ENCODE peak calls at places on chromosomes 11 and 22, in six cellular contexts. One of them, this sample, is unnamed. For H3K27me3, the result is how much of the 10 kb centered on the place peaks cover.

GRCh38 chr11:76629133-76629852 is 41.3 kb downstream of the LRRC32 start:
- DNase-seq in left ventricle myocardium inferior: peak
- DNase-seq in mammary epithelial cell: no peak
- DNase-seq in effector memory CD4-positive, alpha-beta T cell: no peak
- DNase-seq in brain microvascular endothelial cell: peak
- DNase-seq in stomach: no peak
- DNase-seq in this sample: no peak

GRCh38 chr11:77082838-77083552 is 16.2 kb downstream of the CAPN5 start:
- DNase-seq in left ventricle myocardium inferior: peak
- DNase-seq in effector memory CD4-positive, alpha-beta T cell: no peak
- DNase-seq in stomach: peak
- DNase-seq in mammary epithelial cell: no peak
- DNase-seq in brain microvascular endothelial cell: peak
- DNase-seq in this sample: no peak

GRCh38 chr11:115672412-115672811 is 168.2 kb upstream of the CADM1 start:
- DNase-seq in stomach: no peak
- DNase-seq in mammary epithelial cell: no peak
- DNase-seq in effector memory CD4-positive, alpha-beta T cell: no peak
- DNase-seq in left ventricle myocardium inferior: no peak
- DNase-seq in brain microvascular endothelial cell: no peak
- DNase-seq in this sample: no peak

GRCh38 chr11:75548571-75549272 is 13.3 kb upstream of the SERPINH1 start:
- DNase-seq in stomach: no peak
- DNase-seq in mammary epithelial cell: no peak
- DNase-seq in left ventricle myocardium inferior: no peak
- DNase-seq in brain microvascular endothelial cell: no peak
- DNase-seq in effector memory CD4-positive, alpha-beta T cell: no peak
- DNase-seq in this sample: no peak

GRCh38 chr11:120333801-120334200 is 2.4 kb upstream of the ARHGEF12 start:
- DNase-seq in mammary epithelial cell: no peak
- DNase-seq in effector memory CD4-positive, alpha-beta T cell: no peak
- DNase-seq in brain microvascular endothelial cell: no peak
- DNase-seq in left ventricle myocardium inferior: no peak
- DNase-seq in stomach: no peak
- DNase-seq in this sample: no peak

GRCh38 chr11:1507381-1508140 is 21.0 kb upstream of the MOB2 start:
- DNase-seq in effector memory CD4-positive, alpha-beta T cell: no peak
- DNase-seq in brain microvascular endothelial cell: no peak
- DNase-seq in left ventricle myocardium inferior: peak
- DNase-seq in stomach: no peak
- DNase-seq in mammary epithelial cell: no peak
- DNase-seq in this sample: no peak

GRCh38 chr11:130211144-130211543 is 51.6 kb downstream of the ST14 start:
- DNase-seq in left ventricle myocardium inferior: no peak
- DNase-seq in mammary epithelial cell: no peak
- DNase-seq in effector memory CD4-positive, alpha-beta T cell: no peak
- DNase-seq in brain microvascular endothelial cell: no peak
- DNase-seq in stomach: no peak
- DNase-seq in this sample: no peak

GRCh38 chr11:555500-556174 is 4.9 kb downstream of the LMNTD2 start:
- DNase-seq in left ventricle myocardium inferior: no peak
- DNase-seq in effector memory CD4-positive, alpha-beta T cell: no peak
- DNase-seq in mammary epithelial cell: no peak
- DNase-seq in stomach: no peak
- DNase-seq in brain microvascular endothelial cell: no peak
- DNase-seq in this sample: peak

GRCh38 chr22:41532908-41533825 is 11.1 kb downstream of the POLR3H start:
- DNase-seq in left ventricle myocardium inferior: peak
- DNase-seq in mammary epithelial cell: no peak
- DNase-seq in effector memory CD4-positive, alpha-beta T cell: peak
- DNase-seq in stomach: peak
- DNase-seq in brain microvascular endothelial cell: peak
- DNase-seq in this sample: peak

GRCh38 chr22:29693151-29693550 is 26.7 kb upstream of the CABP7 start:
- DNase-seq in left ventricle myocardium inferior: no peak
- DNase-seq in stomach: no peak
- DNase-seq in brain microvascular endothelial cell: no peak
- DNase-seq in effector memory CD4-positive, alpha-beta T cell: no peak
- DNase-seq in mammary epithelial cell: no peak
- DNase-seq in this sample: no peak

GRCh38 chr11:44774131-44774530 is 47.4 kb downstream of the TSPAN18 start:
- DNase-seq in mammary epithelial cell: no peak
- DNase-seq in stomach: peak
- DNase-seq in brain microvascular endothelial cell: no peak
- DNase-seq in left ventricle myocardium inferior: peak
- DNase-seq in effector memory CD4-positive, alpha-beta T cell: no peak
- DNase-seq in this sample: no peak

GRCh38 chr22:32378703-32379272 is 21.1 kb downstream of the RFPL3 start:
- DNase-seq in stomach: no peak
- DNase-seq in left ventricle myocardium inferior: no peak
- DNase-seq in effector memory CD4-positive, alpha-beta T cell: no peak
- DNase-seq in mammary epithelial cell: peak
- DNase-seq in brain microvascular endothelial cell: peak
- DNase-seq in this sample: no peak

GRCh38 chr11:104093426-104094280 is 57.2 kb downstream of the DDI1 start:
- DNase-seq in stomach: no peak
- DNase-seq in left ventricle myocardium inferior: no peak
- DNase-seq in effector memory CD4-positive, alpha-beta T cell: no peak
- DNase-seq in mammary epithelial cell: no peak
- DNase-seq in brain microvascular endothelial cell: no peak
- DNase-seq in this sample: no peak

GRCh38 chr11:104089481-104089880 is 53.0 kb downstream of the DDI1 start:
- DNase-seq in effector memory CD4-positive, alpha-beta T cell: no peak
- DNase-seq in mammary epithelial cell: no peak
- DNase-seq in stomach: no peak
- DNase-seq in left ventricle myocardium inferior: no peak
- DNase-seq in brain microvascular endothelial cell: no peak
- DNase-seq in this sample: no peak

GRCh38 chr11:104092744-104093143 is 56.3 kb downstream of the DDI1 start:
- DNase-seq in mammary epithelial cell: no peak
- DNase-seq in effector memory CD4-positive, alpha-beta T cell: no peak
- DNase-seq in brain microvascular endothelial cell: no peak
- DNase-seq in left ventricle myocardium inferior: no peak
- DNase-seq in stomach: no peak
- DNase-seq in this sample: no peak

GRCh38 chr11:104090767-104091166 is 54.3 kb downstream of the DDI1 start:
- DNase-seq in effector memory CD4-positive, alpha-beta T cell: no peak
- DNase-seq in brain microvascular endothelial cell: no peak
- DNase-seq in stomach: no peak
- DNase-seq in left ventricle myocardium inferior: no peak
- DNase-seq in mammary epithelial cell: no peak
- DNase-seq in this sample: no peak

GRCh38 chr11:104091281-104092071 is 55.0 kb downstream of the DDI1 start:
- DNase-seq in stomach: no peak
- DNase-seq in mammary epithelial cell: no peak
- DNase-seq in effector memory CD4-positive, alpha-beta T cell: no peak
- DNase-seq in brain microvascular endothelial cell: no peak
- DNase-seq in left ventricle myocardium inferior: no peak
- DNase-seq in this sample: no peak
- H3K27me3 ChIP-seq in stomach: under half
- H3K27me3 ChIP-seq in mammary epithelial cell: under half
- H3K27me3 ChIP-seq in effector memory CD4-positive, alpha-beta T cell: under half
- H3K27me3 ChIP-seq in brain microvascular endothelial cell: under half
- H3K27me3 ChIP-seq in left ventricle myocardium inferior: under half
- H3K27me3 ChIP-seq in this sample: under half

DNA sequence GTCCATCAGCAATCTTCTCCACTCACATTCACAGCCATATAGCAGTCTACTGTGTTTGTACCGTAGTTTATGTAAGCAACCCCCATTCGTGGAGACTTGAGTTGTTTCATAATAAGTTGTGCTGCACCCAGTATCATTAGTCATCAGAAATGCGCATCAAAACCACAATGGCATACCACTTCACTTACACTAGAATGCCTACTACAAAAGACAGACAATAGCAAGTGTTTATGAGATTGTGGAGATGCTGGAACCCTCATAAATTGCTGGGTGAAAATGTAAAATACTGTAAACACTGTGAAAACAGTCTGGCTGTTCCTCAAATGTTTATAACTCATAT is 133.3 kb downstream of the ATXN10 start:
- DNase-seq in effector memory CD4-positive, alpha-beta T cell: no peak
- DNase-seq in stomach: no peak
- DNase-seq in mammary epithelial cell: peak
- DNase-seq in left ventricle myocardium inferior: no peak
- DNase-seq in brain microvascular endothelial cell: peak
- DNase-seq in this sample: no peak
- H3K27ac ChIP-seq in effector memory CD4-positive, alpha-beta T cell: no peak
- H3K27ac ChIP-seq in stomach: no peak
- H3K27ac ChIP-seq in mammary epithelial cell: peak
- H3K27ac ChIP-seq in left ventricle myocardium inferior: no peak
- H3K27ac ChIP-seq in brain microvascular endothelial cell: peak
- H3K27ac ChIP-seq in this sample: no peak

GRCh38 chr11:62444835-62445234 is 26.0 kb downstream of the SCGB1A1 start:
- DNase-seq in stomach: no peak
- DNase-seq in brain microvascular endothelial cell: no peak
- DNase-seq in effector memory CD4-positive, alpha-beta T cell: no peak
- DNase-seq in left ventricle myocardium inferior: no peak
- DNase-seq in mammary epithelial cell: no peak
- DNase-seq in this sample: no peak
- H3K4me3 ChIP-seq in stomach: peak
- H3K4me3 ChIP-seq in brain microvascular endothelial cell: peak
- H3K4me3 ChIP-seq in effector memory CD4-positive, alpha-beta T cell: peak
- H3K4me3 ChIP-seq in left ventricle myocardium inferior: peak
- H3K4me3 ChIP-seq in mammary epithelial cell: peak
- H3K4me3 ChIP-seq in this sample: no peak

DNA sequence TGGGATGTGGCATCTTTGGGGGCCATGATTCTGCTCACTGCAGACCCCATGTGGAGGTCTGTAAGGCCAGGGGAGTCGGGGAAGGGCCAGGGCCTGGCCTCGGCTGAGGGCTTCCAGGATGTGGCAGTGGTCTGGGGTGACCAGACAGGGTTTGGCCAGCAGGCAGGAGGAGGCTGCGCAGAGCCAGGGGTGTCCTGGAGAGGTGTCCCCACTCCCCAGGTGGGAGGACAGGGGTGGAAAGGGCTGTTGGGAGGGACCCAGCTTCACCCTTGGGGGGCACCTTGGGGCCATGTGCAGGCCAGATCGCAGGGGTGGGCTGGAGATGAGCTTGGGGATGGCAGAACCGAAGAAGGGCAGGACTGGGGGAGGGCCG is 3.4 kb downstream of the PANX2 start:
- DNase-seq in mammary epithelial cell: no peak
- DNase-seq in stomach: no peak
- DNase-seq in effector memory CD4-positive, alpha-beta T cell: no peak
- DNase-seq in brain microvascular endothelial cell: no peak
- DNase-seq in left ventricle myocardium inferior: no peak
- DNase-seq in this sample: no peak
- H3K27me3 ChIP-seq in mammary epithelial cell: under half
- H3K27me3 ChIP-seq in stomach: half or more
- H3K27me3 ChIP-seq in effector memory CD4-positive, alpha-beta T cell: under half
- H3K27me3 ChIP-seq in brain microvascular endothelial cell: under half
- H3K27me3 ChIP-seq in left ventricle myocardium inferior: half or more
- H3K27me3 ChIP-seq in this sample: under half

This sample was measured in CD8-positive, alpha-beta memory T cell.